ENCODE peak calls at places on chromosomes 3 and 15, in five cellular contexts. K is GM23248, E is A673, D is HCT116, Y is fibroblast of lung. W is an unnamed sample.

GRCh38 chr3:144586382-144586781 is 614.8 kb downstream of the DIPK2A start:
- DNase-seq in K (peak; percentile 63), E (peak; percentile 16), D (no peak), Y (peak; percentile 78), W (no peak)

GRCh38 chr3:128340904-128341555 is 125.7 kb downstream of the DNAJB8 start:
- DNase-seq in K (no peak), E (no peak), D (no peak), Y (no peak), W (no peak)

GRCh38 chr3:27642796-27643195 is 79.3 kb downstream of the EOMES start:
- DNase-seq in K (no peak), E (no peak), D (no peak), Y (no peak), W (no peak)

GRCh38 chr3:14925729-14926591 is 21.4 kb upstream of the NR2C2 start:
- DNase-seq in K (peak; percentile 72), E (peak; percentile 81), D (peak; percentile 66), Y (peak; percentile 77), W (peak; percentile 14)

GRCh38 chr3:12393894-12394293 is 90.4 kb upstream of the TSEN2 start:
- DNase-seq in K (peak; percentile 88), E (peak; percentile 54), D (peak; percentile 23), Y (peak; percentile 99), W (no peak)

GRCh38 chr15:78259232-78259631 is 5.1 kb upstream of the DNAJA4 start:
- DNase-seq in K (no peak), E (no peak), D (no peak), Y (no peak), W (no peak)

GRCh38 chr15:57171414-57171813 is 204.9 kb upstream of the CGNL1 start:
- DNase-seq in K (no peak), E (no peak), D (no peak), Y (no peak), W (peak; percentile 82)

GRCh38 chr15:99495430-99496301 is 70.1 kb upstream of the MEF2A start:
- DNase-seq in K (no peak), E (no peak), D (no peak), Y (peak; percentile 42), W (no peak)

GRCh38 chr3:58986654-58987053 is 63.2 kb downstream of the CFAP20DC start:
- DNase-seq in K (no peak), E (no peak), D (no peak), Y (no peak), W (no peak)

GRCh38 chr15:94582368-94582767 is 351.0 kb downstream of the MCTP2 start:
- DNase-seq in K (peak; percentile 3), E (peak; percentile 61), D (peak; percentile 18), Y (no peak), W (no peak)

GRCh38 chr3:100540791-100541334 is 48.4 kb downstream of the TMEM45A start:
- DNase-seq in K (no peak), E (no peak), D (no peak), Y (no peak), W (no peak)

GRCh38 chr3:107241217-107241616 is 136.0 kb upstream of the CCDC54 start:
- DNase-seq in K (peak; percentile 47), E (peak; percentile 13), D (peak; percentile 39), Y (peak; percentile 33), W (no peak)

GRCh38 chr15:70309035-70309434 is 211.3 kb upstream of the TLE3 start:
- DNase-seq in K (no peak), E (peak; percentile 78), D (no peak), Y (no peak), W (peak; percentile 92)

GRCh38 chr3:134294302-134294925 is 43.8 kb upstream of the RYK start:
- DNase-seq in K (no peak), E (no peak), D (no peak), Y (no peak), W (no peak)

GRCh38 chr3:149658444-149659172 is 783 bp upstream of the WWTR1 start:
- DNase-seq in K (peak; percentile 95), E (peak; percentile 86), D (peak; percentile 52), Y (peak; percentile 89), W (no peak)

GRCh38 chr15:41914406-41914805 is 20.6 kb upstream of the SPTBN5 start:
- DNase-seq in K (no peak), E (no peak), D (no peak), Y (no peak), W (no peak)

GRCh38 chr3:48528043-48528442 is 24.1 kb upstream of the SHISA5 start:
- DNase-seq in K (no peak), E (no peak), D (no peak), Y (no peak), W (no peak)

GRCh38 chr15:97470417-97470816 is 490.1 kb upstream of the ARRDC4 start:
- DNase-seq in K (no peak), E (peak; percentile 82), D (no peak), Y (no peak), W (no peak)

GRCh38 chr15:88897142-88897455 is 1.8 kb upstream of the HAPLN3 start:
- DNase-seq in K (no peak), E (no peak), D (no peak), Y (no peak), W (no peak)

GRCh38 chr15:28113426-28114113 is 14.5 kb upstream of the OCA2 start:
- DNase-seq in K (no peak), E (no peak), D (no peak), Y (no peak), W (no peak)

GRCh38 chr15:45129651-45130129 is at the start of the genes DUOX1 and DUOXA1:
- DNase-seq in K (peak; percentile 56), E (no peak), D (peak; percentile 16), Y (no peak), W (no peak)
- TF ChIP-seq EZH2 in K (no peak), E (no peak), D (no peak), Y (no peak), W (no peak)

GRCh38 chr15:96412045-96412918 is 81.8 kb downstream of the NR2F2 start:
- DNase-seq in K (no peak), E (no peak), D (no peak), Y (no peak), W (no peak)
- TF ChIP-seq EZH2 in K (no peak), E (no peak), D (no peak), Y (no peak), W (no peak)

DNA sequence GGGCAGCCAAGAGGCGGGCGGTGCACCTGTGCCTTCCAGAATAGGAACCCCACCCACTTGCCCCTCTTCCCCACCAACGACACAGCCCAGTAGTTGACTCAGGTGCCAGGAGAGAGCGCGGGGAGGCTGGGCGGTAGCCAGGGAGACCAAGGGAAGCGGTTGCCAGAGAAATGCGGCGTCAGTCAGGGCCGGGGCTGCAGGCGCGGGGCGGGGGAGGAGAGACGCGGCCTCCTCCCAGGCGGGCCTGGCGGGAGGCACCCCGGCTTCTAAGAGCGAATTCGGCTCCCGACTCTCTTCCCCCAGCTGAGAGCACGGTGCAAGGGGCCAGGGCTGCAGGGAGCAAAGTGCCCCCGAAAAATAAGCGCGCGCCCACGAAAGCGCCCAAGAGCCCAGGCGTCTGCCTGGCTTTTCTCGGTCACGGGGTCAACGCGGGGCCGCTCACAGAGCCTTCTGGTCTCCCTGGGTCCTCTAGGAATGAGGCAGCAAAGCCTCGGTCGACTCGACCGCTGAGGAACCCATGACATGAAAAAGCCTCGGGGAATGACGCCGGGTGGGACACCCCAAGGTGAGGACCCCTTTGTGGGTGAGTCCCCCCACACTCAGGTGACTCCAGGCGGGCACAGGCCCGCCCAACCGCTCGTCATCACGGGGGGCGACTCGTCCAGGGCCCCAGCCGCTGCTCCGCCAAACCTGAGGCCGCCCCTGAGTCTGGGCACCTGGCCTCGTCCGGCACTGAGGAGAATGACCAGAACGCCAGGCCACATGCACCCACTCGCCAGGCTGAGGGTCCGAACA is 716 bp downstream of the CPEB1 start:
- DNase-seq in K (peak; percentile 25), E (no peak), D (no peak), Y (no peak), W (no peak)
- TF ChIP-seq EZH2 in K (no peak), E (peak; percentile 78), D (no peak), Y (no peak), W (no peak)

GRCh38 chr3:50503947-50504346 is 513 bp upstream of the CACNA2D2 start:
- DNase-seq in K (no peak), E (no peak), D (no peak), Y (no peak), W (no peak)
- TF ChIP-seq EZH2 in K (peak; percentile 55), E (no peak), D (no peak), Y (peak; percentile 54), W (no peak)